ENCODE peak calls at places on chromosomes 4 and X, in five cellular contexts. Y is iPS-NIHi11; O is stimulated activated CD4-positive, alpha-beta T cell treated with anti-CD3 and anti-CD28 coated beads, Interleukin-2, amount 100 ng/mL, for 24 hours; R is uterus; E is BE2C. A is an unnamed sample.

GRCh38 chr4:176837176-176837915 is 44.6 kb upstream of the VEGFC start:
- DNase-seq in E (no peak), O (no peak), Y (no peak), R (no peak), A (no peak)

GRCh38 chr4:81498046-81498445 is 26.3 kb upstream of the RASGEF1B start:
- DNase-seq in R (no peak), O (no peak), E (no peak), Y (no peak), A (no peak)

GRCh38 chrX:57156397-57157049 is 19.3 kb upstream of the SPIN2A start:
- DNase-seq in E (peak; percentile 15), R (no peak), O (no peak), Y (peak; percentile 34), A (no peak)

GRCh38 chr4:82429728-82430192 is 502 bp downstream of the HNRNPDL start:
- DNase-seq in R (no peak), E (no peak), O (no peak), Y (no peak), A (no peak)

GRCh38 chrX:45322820-45323219 is 122.1 kb upstream of the DIPK2B start:
- DNase-seq in O (no peak), R (no peak), E (no peak), Y (peak; percentile 3), A (no peak)

GRCh38 chrX:11664211-11664888 is 1.4 kb downstream of the ARHGAP6 start:
- DNase-seq in R (peak; percentile 26), O (peak; percentile 2), Y (peak; percentile 8), E (no peak), A (peak; percentile 55)

GRCh38 chrX:143306991-143307965 is 210.0 kb downstream of the SPANXN3 start:
- DNase-seq in O (no peak), E (no peak), R (no peak), Y (no peak), A (no peak)

GRCh38 chr4:13912966-13913365 is 285.4 kb upstream of the BOD1L1 start:
- DNase-seq in Y (no peak), R (no peak), O (no peak), E (no peak), A (no peak)

GRCh38 chrX:31421441-31421840 is 349.6 kb upstream of the FTHL17 start:
- DNase-seq in Y (no peak), R (no peak), O (no peak), E (no peak), A (no peak)

GRCh38 chrX:7574325-7574724 is 268.6 kb upstream of the VCX start:
- DNase-seq in Y (peak; percentile 11), R (no peak), O (no peak), E (no peak), A (no peak)

GRCh38 chr4:105509291-105509690 is 35.4 kb upstream of the PPA2 start:
- DNase-seq in O (no peak), R (no peak), Y (no peak), E (no peak), A (no peak)

GRCh38 chrX:97401154-97401553 is 517.4 kb downstream of the RPA4 start:
- DNase-seq in Y (no peak), O (peak; percentile 6), R (no peak), E (no peak), A (no peak)

GRCh38 chrX:105483011-105483410 is 262.5 kb upstream of the TEX13A start:
- DNase-seq in Y (no peak), E (no peak), R (no peak), O (no peak), A (no peak)

GRCh38 chr4:112947616-112948015 is 101.8 kb upstream of the ANK2 start:
- DNase-seq in E (no peak), Y (no peak), R (no peak), O (no peak), A (no peak)

GRCh38 chr4:85734446-85734845 is 259.5 kb downstream of the ARHGAP24 start:
- DNase-seq in O (no peak), E (peak; percentile 14), Y (no peak), R (no peak), A (no peak)

GRCh38 chr4:142614621-142615323 is 231.3 kb downstream of the INPP4B start:
- DNase-seq in Y (no peak), E (no peak), O (no peak), R (no peak), A (no peak)

GRCh38 chrX:24151513-24151912 is 2.0 kb downstream of the ZFX start:
- DNase-seq in E (no peak), R (no peak), O (no peak), Y (no peak), A (no peak)

GRCh38 chr4:1686440-1687036 is 2.4 kb upstream of the FAM53A start:
- DNase-seq in E (peak; percentile 24), R (no peak), Y (no peak), O (no peak), A (no peak)

GRCh38 chrX:47229427-47229826 is 3.4 kb upstream of the USP11 start:
- DNase-seq in E (no peak), R (peak; percentile 14), Y (no peak), O (no peak), A (no peak)

GRCh38 chr4:101660607-101661006 is 129.9 kb upstream of the BANK1 start:
- DNase-seq in R (no peak), E (no peak), O (no peak), Y (no peak), A (no peak)

GRCh38 chr4:176778491-176778890 is 14.2 kb downstream of the VEGFC start:
- DNase-seq in E (no peak), O (no peak), R (no peak), Y (no peak), A (peak; percentile 13)

GRCh38 chrX:12137982-12138365 is 299 bp upstream of the FRMPD4 start:
- DNase-seq in O (no peak), R (no peak), Y (peak; percentile 7), E (no peak), A (no peak)

GRCh38 chr4:1759170-1759817 is 33.8 kb upstream of the FGFR3 start:
- DNase-seq in O (no peak), E (no peak), R (no peak), Y (no peak), A (no peak)

GRCh38 chrX:150575415-150575814 is 7.0 kb downstream of the MTM1 start:
- DNase-seq in E (no peak), O (peak; percentile 55), Y (no peak), R (no peak), A (no peak)

GRCh38 chr4:96887857-96888256 is 1048.0 kb downstream of the PDHA2 start:
- DNase-seq in Y (peak; percentile 10), E (no peak), O (no peak), R (no peak), A (no peak)

GRCh38 chrX:110104078-110104477 is 101.2 kb downstream of the TMEM164 start:
- DNase-seq in Y (no peak), R (no peak), O (no peak), E (no peak), A (no peak)

GRCh38 chr4:47538516-47538915 is 53.4 kb downstream of the ATP10D start:
- DNase-seq in E (no peak), Y (no peak), R (no peak), O (no peak), A (no peak)

GRCh38 chrX:37796805-37797204 is 16.9 kb downstream of the CYBB start:
- DNase-seq in O (no peak), Y (no peak), R (no peak), E (no peak), A (peak; percentile 48)

GRCh38 chr4:186820371-186820990 is 96.8 kb upstream of the FAT1 start:
- DNase-seq in R (no peak), E (no peak), Y (no peak), O (no peak), A (no peak)

GRCh38 chrX:113594504-113594903 is 753.9 kb upstream of the AMOT start:
- DNase-seq in E (no peak), O (no peak), R (no peak), Y (no peak), A (no peak)

GRCh38 chr4:66430856-66431255 is 760.6 kb upstream of the EPHA5 start:
- DNase-seq in O (no peak), Y (no peak), R (no peak), E (no peak), A (no peak)

GRCh38 chr4:154586296-154587033 is 4.1 kb downstream of the FGA start:
- DNase-seq in Y (no peak), R (no peak), O (no peak), E (no peak), A (no peak)

GRCh38 chr4:165457793-165458192 is 79.0 kb downstream of the CPE start:
- DNase-seq in O (no peak), R (no peak), E (no peak), Y (no peak), A (no peak)

GRCh38 chr4:165873298-165874071 is 448 bp downstream of the TLL1 start:
- DNase-seq in R (no peak), E (peak; percentile 50), Y (peak; percentile 71), O (peak; percentile 8), A (peak; percentile 33)

GRCh38 chr4:184668511-184669114 is 19.1 kb downstream of the PRIMPOL start:
- DNase-seq in Y (no peak), R (no peak), E (no peak), O (no peak), A (no peak)

GRCh38 chrX:41802958-41803357 is 79.0 kb downstream of the GPR82 start:
- DNase-seq in R (no peak), Y (no peak), E (no peak), O (no peak), A (no peak)

A was measured in psoas muscle.